ENCODE peak calls at places on chromosome 14, in ten cellular contexts. X, R, M, A, N, H, Z, P, G and J are unnamed samples.
A peak's percentile ranks its signal among the peaks of the same experiment; 100 is the strongest.

GRCh38 chr14:84591827-84592540 is 938.0 kb upstream of the FLRT2 start:
- DNase-seq in X (no peak), R (no peak), M (no peak), A (no peak), N (no peak), H (no peak), Z (no peak), P (no peak), G (no peak), J (no peak)

GRCh38 chr14:105702275-105702817 is 176.0 kb downstream of the TMEM121 start:
- DNase-seq in X (no peak), R (peak; percentile 40), M (peak; percentile 14), A (no peak), N (no peak), H (no peak), Z (no peak), P (no peak), G (no peak), J (no peak)

GRCh38 chr14:99732436-99733220 is 48.5 kb downstream of the CYP46A1 start:
- DNase-seq in X (no peak), R (peak; percentile 62), M (peak; percentile 23), A (no peak), N (no peak), H (peak; percentile 6), Z (no peak), P (no peak), G (no peak), J (no peak)

GRCh38 chr14:71396050-71396677 is 488.9 kb downstream of the PCNX1 start:
- DNase-seq in X (no peak), R (no peak), M (no peak), A (no peak), N (no peak), H (no peak), Z (no peak), P (no peak), G (no peak), J (no peak)

GRCh38 chr14:38257500-38257899 is 1.6 kb upstream of the CLEC14A start:
- DNase-seq in X (peak; percentile 25), R (no peak), M (no peak), A (no peak), N (no peak), H (no peak), Z (peak; percentile 50), P (no peak), G (no peak), J (no peak)

GRCh38 chr14:79137836-79138235 is 967.7 kb downstream of the NRXN3 start:
- DNase-seq in X (no peak), R (no peak), M (no peak), A (no peak), N (no peak), H (no peak), Z (no peak), P (no peak), G (no peak), J (no peak)

GRCh38 chr14:59055439-59056045 is 132.9 kb upstream of the DAAM1 start:
- DNase-seq in X (peak; percentile 92), R (no peak), M (no peak), A (peak; percentile 57), N (peak; percentile 70), H (no peak), Z (peak; percentile 76), P (peak; percentile 73), G (peak; percentile 13), J (peak; percentile 17)

GRCh38 chr14:81471062-81471461 is 62.6 kb downstream of the SEL1L start:
- DNase-seq in X (no peak), R (no peak), M (no peak), A (no peak), N (no peak), H (no peak), Z (no peak), P (no peak), G (no peak), J (no peak)

GRCh38 chr14:52267501-52268190 is at the start of gene PTGDR:
- DNase-seq in X (no peak), R (no peak), M (no peak), A (peak; percentile 27), N (no peak), H (no peak), Z (peak; percentile 6), P (peak; percentile 16), G (no peak), J (no peak)

GRCh38 chr14:88245321-88245720 is 77.7 kb downstream of the KCNK10 start:
- DNase-seq in X (peak; percentile 23), R (no peak), M (no peak), A (no peak), N (no peak), H (no peak), Z (no peak), P (no peak), G (no peak), J (no peak)

GRCh38 chr14:23381871-23382270 is 5.0 kb downstream of the CMTM5 start:
- DNase-seq in X (no peak), R (no peak), M (no peak), A (no peak), N (no peak), H (no peak), Z (no peak), P (no peak), G (no peak), J (no peak)

GRCh38 chr14:23381017-23381375 is 4.2 kb downstream of the CMTM5 start:
- DNase-seq in X (no peak), R (no peak), M (no peak), A (peak; percentile 6), N (no peak), H (no peak), Z (no peak), P (no peak), G (no peak), J (no peak)

GRCh38 chr14:23379331-23380196 is 2.7 kb downstream of the CMTM5 start:
- DNase-seq in X (peak; percentile 81), R (no peak), M (peak; percentile 62), A (peak; percentile 86), N (peak; percentile 9), H (peak; percentile 75), Z (peak; percentile 38), P (peak; percentile 41), G (peak; percentile 40), J (peak; percentile 63)

GRCh38 chr14:23378612-23379220 is 1.9 kb downstream of the CMTM5 start:
- DNase-seq in X (no peak), R (no peak), M (no peak), A (peak; percentile 68), N (no peak), H (no peak), Z (no peak), P (no peak), G (no peak), J (no peak)

GRCh38 chr14:23380197-23381016 is 3.6 kb downstream of the CMTM5 start:
- DNase-seq in X (no peak), R (no peak), M (no peak), A (no peak), N (no peak), H (no peak), Z (no peak), P (no peak), G (no peak), J (no peak)
- TF ChIP-seq CTCF in X (peak; percentile 18), R (no peak), M (no peak), A (no peak), N (no peak), H (no peak), Z (no peak), P (no peak), G (no peak), J (no peak)

GRCh38 chr14:34662558-34663088 is 32.7 kb upstream of the SNX6 start:
- DNase-seq in X (no peak), R (no peak), M (no peak), A (no peak), N (no peak), H (no peak), Z (peak; percentile 29), P (peak; percentile 13), G (no peak), J (no peak)

GRCh38 chr14:34660796-34661195 is 30.8 kb upstream of the SNX6 start:
- DNase-seq in X (no peak), R (no peak), M (no peak), A (no peak), N (no peak), H (no peak), Z (no peak), P (no peak), G (no peak), J (no peak)

GRCh38 chr14:34667007-34667406 is 37.1 kb upstream of the SNX6 start:
- DNase-seq in X (no peak), R (no peak), M (no peak), A (no peak), N (no peak), H (no peak), Z (no peak), P (no peak), G (no peak), J (no peak)

DNA sequence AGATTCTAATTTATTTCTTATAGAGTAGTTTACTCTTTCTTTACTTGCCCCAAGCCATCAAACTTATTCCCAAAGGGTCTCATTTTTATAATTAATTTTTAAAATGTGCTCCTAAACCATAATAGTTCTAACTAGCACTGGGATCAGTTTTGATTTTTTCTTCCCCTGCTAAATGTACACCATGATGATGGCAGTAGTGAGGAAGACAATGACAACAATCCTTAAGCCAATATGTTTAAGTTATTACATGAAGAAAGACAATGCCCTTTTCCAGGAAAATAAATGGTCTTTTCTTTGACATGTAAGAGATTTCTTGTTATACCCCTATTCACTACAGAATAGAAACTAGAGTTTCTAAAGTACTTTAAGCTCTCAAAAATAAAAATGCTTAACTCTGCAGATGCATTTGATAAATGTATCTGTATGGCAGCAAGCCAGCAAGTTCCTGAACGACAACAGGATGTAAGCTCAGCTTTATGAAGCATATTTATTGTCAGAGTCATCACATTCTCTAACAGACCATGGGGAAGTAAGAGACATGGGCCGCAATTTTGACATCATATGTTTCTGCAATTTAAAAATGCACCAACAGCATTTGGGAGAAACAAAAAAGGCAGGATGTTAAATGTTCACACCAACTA is 36.0 kb upstream of the SNX6 start:
- DNase-seq in X (peak; percentile 93), R (no peak), M (no peak), A (no peak), N (peak; percentile 93), H (no peak), Z (peak; percentile 94), P (peak; percentile 91), G (no peak), J (peak; percentile 28)
- H3K4me3 ChIP-seq in X (no peak overlapping the region), R (no peak overlapping the region), M (no peak overlapping the region), A (no peak overlapping the region), N (no peak overlapping the region), H (no peak overlapping the region), Z (no peak overlapping the region), P (no peak overlapping the region), G (no peak overlapping the region), J (no peak overlapping the region)

DNA sequence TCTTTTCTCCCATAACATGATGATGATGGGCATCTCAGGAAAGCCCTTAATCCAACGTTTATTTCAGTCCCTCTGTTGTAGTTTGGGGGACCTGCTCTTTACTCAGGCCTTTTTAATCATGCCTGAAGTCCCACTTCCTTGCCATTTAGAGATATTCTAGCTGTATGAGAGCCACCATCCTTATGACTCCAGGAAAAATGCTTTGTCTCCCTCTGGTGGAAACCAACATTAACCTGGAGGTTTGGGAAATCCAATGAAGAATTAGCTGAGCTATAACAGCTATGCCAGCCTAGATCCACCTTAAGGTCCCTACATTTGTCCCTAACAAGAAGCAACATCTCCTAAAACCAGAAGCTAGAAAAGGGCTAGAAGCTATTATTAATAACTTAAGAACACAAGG is 1399.1 kb downstream of the LRFN5 start:
- DNase-seq in X (peak; percentile 48), R (no peak), M (no peak), A (no peak), N (no peak), H (no peak), Z (peak; percentile 42), P (peak; percentile 14), G (no peak), J (no peak)
- TF ChIP-seq CTCF in X (peak; percentile 50), R (no peak), M (no peak), A (no peak), N (no peak), H (no peak), Z (peak; percentile 40), P (no peak), G (no peak), J (peak; percentile 41)

GRCh38 chr14:77641207-77641533 is 24.7 kb upstream of the SPTLC2 start:
- DNase-seq in X (no peak), R (no peak), M (no peak), A (no peak), N (no peak), H (no peak), Z (no peak), P (peak; percentile 5), G (no peak), J (no peak)
- H3K4me3 ChIP-seq in X (no peak overlapping the region), R (peak overlapping the region; percentile 49), M (no peak overlapping the region), A (no peak overlapping the region), N (no peak overlapping the region), H (no peak overlapping the region), Z (no peak overlapping the region), P (no peak overlapping the region), G (no peak overlapping the region), J (no peak overlapping the region)